ENCODE peak calls at places on chromosome 2, in five cellular contexts. K, I, J, O and L are unnamed samples.

GRCh38 chr2:17643031-17643615 is 102.6 kb downstream of the VSNL1 start:
- DNase-seq in K (no peak), I (peak), J (no peak), O (peak), L (peak)

GRCh38 chr2:234048049-234048448 is 2.5 kb upstream of the SPP2 start:
- DNase-seq in K (no peak), I (no peak), J (no peak), O (no peak), L (no peak)

GRCh38 chr2:154568413-154568812 is 130.1 kb upstream of the KCNJ3 start:
- DNase-seq in K (no peak), I (peak), J (peak), O (no peak), L (no peak)

GRCh38 chr2:171595456-171595855 is 73.2 kb downstream of the CYBRD1 start:
- DNase-seq in K (no peak), I (no peak), J (no peak), O (no peak), L (no peak)

GRCh38 chr2:86592547-86593230 is 29.4 kb upstream of the CHMP3 start:
- DNase-seq in K (no peak), I (no peak), J (no peak), O (no peak), L (no peak)

GRCh38 chr2:168749264-168749663 is 53.2 kb upstream of the NOSTRIN start:
- DNase-seq in K (no peak), I (no peak), J (no peak), O (no peak), L (no peak)

GRCh38 chr2:23523651-23524260 is 138.8 kb downstream of the KLHL29 start:
- DNase-seq in K (no peak), I (no peak), J (no peak), O (peak), L (no peak)

GRCh38 chr2:134379293-134379692 is 125.4 kb downstream of the MGAT5 start:
- DNase-seq in K (no peak), I (no peak), J (no peak), O (no peak), L (peak)

GRCh38 chr2:40369619-40370397 is 82.1 kb downstream of the SLC8A1 start:
- DNase-seq in K (no peak), I (no peak), J (no peak), O (no peak), L (no peak)

GRCh38 chr2:100381240-100381639 is 36.2 kb downstream of the CHST10 start:
- DNase-seq in K (peak), I (peak), J (peak), O (peak), L (peak)

GRCh38 chr2:100902833-100903405 is 83.0 kb downstream of the NPAS2 start:
- DNase-seq in K (no peak), I (no peak), J (no peak), O (peak), L (peak)

GRCh38 chr2:101998556-101999121 is 6.9 kb downstream of the IL1R2 start:
- DNase-seq in K (no peak), I (no peak), J (no peak), O (no peak), L (no peak)

GRCh38 chr2:219155054-219155644 is 5.5 kb downstream of the NHEJ1 start:
- DNase-seq in K (peak), I (peak), J (no peak), O (peak), L (peak)

GRCh38 chr2:176454893-176455810 is 185.9 kb downstream of the MTX2 start:
- DNase-seq in K (peak), I (peak), J (peak), O (peak), L (peak)

GRCh38 chr2:22604150-22604549 is 780.8 kb upstream of the KLHL29 start:
- DNase-seq in K (no peak), I (no peak), J (no peak), O (no peak), L (no peak)

GRCh38 chr2:136727973-136728699 is 37.2 kb upstream of the THSD7B start:
- DNase-seq in K (no peak), I (no peak), J (no peak), O (no peak), L (no peak)

GRCh38 chr2:60352491-60353405 is 200.7 kb downstream of the BCL11A start:
- DNase-seq in K (no peak), I (no peak), J (no peak), O (no peak), L (no peak)

GRCh38 chr2:73260338-73260984 is 23.8 kb downstream of the FBXO41 start:
- DNase-seq in K (no peak), I (peak), J (peak), O (peak), L (peak)

GRCh38 chr2:148701877-148702276 is 57.3 kb downstream of the EPC2 start:
- DNase-seq in K (no peak), I (no peak), J (no peak), O (no peak), L (no peak)

GRCh38 chr2:109448946-109449788 is 164.6 kb downstream of the SEPTIN10 start:
- DNase-seq in K (no peak), I (peak), J (no peak), O (no peak), L (no peak)

GRCh38 chr2:74886811-74887210 is 52.9 kb downstream of the HK2 start:
- DNase-seq in K (no peak), I (peak), J (no peak), O (no peak), L (no peak)

GRCh38 chr2:15449542-15450236 is 111.4 kb downstream of the NBAS start:
- DNase-seq in K (no peak), I (no peak), J (no peak), O (peak), L (no peak)

GRCh38 chr2:144937066-144937465 is 417.1 kb upstream of the ZEB2 start:
- DNase-seq in K (no peak), I (no peak), J (no peak), O (no peak), L (no peak)

GRCh38 chr2:23801396-23801795 is 125.5 kb downstream of the ATAD2B start:
- DNase-seq in K (no peak), I (no peak), J (no peak), O (peak), L (peak)

GRCh38 chr2:9830685-9831410 is 12.4 kb upstream of the TAF1B start:
- DNase-seq in K (no peak), I (peak), J (no peak), O (peak), L (peak)

GRCh38 chr2:1940660-1941059 is 196.3 kb upstream of the PXDN start:
- DNase-seq in K (no peak), I (no peak), J (no peak), O (no peak), L (no peak)

GRCh38 chr2:228283491-228284171 is 102.1 kb upstream of the SPHKAP start:
- DNase-seq in K (no peak), I (no peak), J (no peak), O (no peak), L (no peak)

GRCh38 chr2:108614043-108614435 is 79.8 kb downstream of the LIMS1 start:
- DNase-seq in K (no peak), I (no peak), J (no peak), O (no peak), L (no peak)

GRCh38 chr2:38652431-38653273 is 13.3 kb upstream of the GALM start:
- DNase-seq in K (no peak), I (peak), J (no peak), O (no peak), L (peak)

GRCh38 chr2:106536490-106536889 is 49.3 kb downstream of the CD8B2 start:
- DNase-seq in K (no peak), I (no peak), J (no peak), O (no peak), L (no peak)

GRCh38 chr2:114127372-114127771 is 237.5 kb downstream of the ACTR3 start:
- DNase-seq in K (no peak), I (peak), J (no peak), O (no peak), L (peak)

GRCh38 chr2:128684523-128684922 is 365.9 kb upstream of the HS6ST1 start:
- DNase-seq in K (no peak), I (no peak), J (no peak), O (no peak), L (no peak)

GRCh38 chr2:205780645-205781044 is 98.3 kb downstream of the NRP2 start:
- DNase-seq in K (no peak), I (no peak), J (no peak), O (no peak), L (no peak)

GRCh38 chr2:219272351-219272750 is 6.8 kb upstream of the DNAJB2 start:
- DNase-seq in K (no peak), I (no peak), J (no peak), O (no peak), L (no peak)

GRCh38 chr2:224196789-224197188 is 157.7 kb upstream of the SERPINE2 start:
- DNase-seq in K (no peak), I (no peak), J (no peak), O (peak), L (no peak)

GRCh38 chr2:28689764-28690163 is 61.9 kb upstream of the PPP1CB start:
- DNase-seq in K (no peak), I (no peak), J (no peak), O (no peak), L (peak)

DNA sequence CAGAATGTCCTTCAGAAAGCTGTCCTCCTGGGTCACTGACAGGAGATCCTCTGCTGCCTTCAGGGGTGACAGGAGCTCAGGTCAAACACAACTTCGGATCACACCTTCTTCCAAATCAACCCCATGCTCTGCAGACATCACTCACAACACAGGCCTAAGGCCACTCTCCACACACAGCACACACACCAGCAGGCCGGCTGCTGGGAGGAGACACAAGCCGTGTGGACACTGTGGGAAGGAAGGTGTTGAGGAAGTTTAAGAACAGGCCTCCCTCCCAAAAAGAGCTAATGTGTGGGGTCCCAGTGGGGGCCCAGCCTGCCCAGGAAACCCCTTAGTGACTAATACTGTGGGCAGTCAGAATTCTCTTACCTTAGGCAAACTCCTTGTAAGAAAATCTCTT is 290.3 kb upstream of the ID2 start:
- DNase-seq in K (no peak), I (peak), J (no peak), O (no peak), L (no peak)
- H3K4ac ChIP-seq in K (no peak), I (no peak), J (no peak), O (no peak), L (no peak)

GRCh38 chr2:46001741-46002506 is 295.3 kb upstream of the EPAS1 start:
- DNase-seq in K (no peak), I (no peak), J (no peak), O (peak), L (no peak)

GRCh38 chr2:46002947-46003346 is 294.3 kb upstream of the EPAS1 start:
- DNase-seq in K (no peak), I (no peak), J (no peak), O (no peak), L (no peak)

GRCh38 chr2:46003912-46004473 is 293.2 kb upstream of the EPAS1 start:
- DNase-seq in K (no peak), I (no peak), J (no peak), O (no peak), L (no peak)

GRCh38 chr2:46001290-46001689 is 295.9 kb upstream of the EPAS1 start:
- DNase-seq in K (no peak), I (no peak), J (no peak), O (no peak), L (peak)

DNA sequence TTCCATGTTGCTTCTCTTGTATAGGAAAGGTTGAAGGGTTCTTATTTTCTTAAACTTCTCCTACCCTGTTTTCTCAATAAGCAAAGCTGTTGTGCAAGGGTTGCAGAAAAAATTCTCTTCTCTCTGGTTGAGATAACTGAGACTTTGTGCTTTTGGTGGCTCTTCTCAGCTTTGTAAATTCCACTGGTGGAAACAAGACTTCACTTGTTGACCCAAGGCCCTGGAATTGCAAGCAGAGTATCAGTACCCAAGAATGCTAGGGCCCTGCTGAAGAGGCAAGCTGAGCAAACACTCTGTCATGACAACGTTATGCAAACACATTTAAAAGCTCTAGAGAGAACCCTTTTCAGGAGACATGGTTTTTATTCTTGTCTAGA is 294.7 kb upstream of the EPAS1 start:
- DNase-seq in K (no peak), I (no peak), J (no peak), O (peak), L (no peak)
- H3K4me2 ChIP-seq in K (no peak), I (no peak), J (no peak), O (no peak), L (no peak)

DNA sequence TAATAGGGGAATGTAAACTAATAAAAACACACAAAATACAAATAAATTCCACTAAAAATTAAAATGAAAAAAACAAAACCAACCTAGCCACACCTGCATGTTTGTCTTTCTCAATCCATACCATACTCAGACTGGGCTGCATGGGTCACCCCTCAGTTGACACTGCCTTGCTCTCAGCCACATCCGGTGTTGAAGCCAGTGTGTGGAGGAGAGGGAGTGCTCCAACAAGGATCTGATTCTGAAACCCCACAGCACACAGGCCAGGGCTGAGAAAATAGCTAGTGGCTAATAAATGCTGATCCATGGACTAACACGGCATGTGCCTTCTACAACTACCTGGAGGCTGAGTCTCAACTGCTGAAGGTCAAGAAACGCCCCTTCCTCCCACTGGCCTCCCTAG is 13.7 kb downstream of the RND3 start:
- DNase-seq in K (no peak), I (no peak), J (no peak), O (no peak), L (no peak)
- H3K4ac ChIP-seq in K (no peak), I (no peak), J (no peak), O (no peak), L (no peak)

GRCh38 chr2:47043891-47044239 is 111.2 kb downstream of the STPG4 start:
- DNase-seq in K (no peak), I (no peak), J (no peak), O (no peak), L (no peak)
- H3K4me2 ChIP-seq in K (no peak), I (no peak), J (no peak), O (no peak), L (peak)